ENCODE peak calls at places on chromosomes 3 and 15, in nine cellular contexts. I is CD4-positive, alpha-beta T cell; M is psoas muscle; O is astrocyte of the spinal cord; B is fibroblast of the aortic adventitia; K is GM23338; T is upper lobe of right lung; Y is heart right ventricle; N is AG09319. G is an unnamed sample.

GRCh38 chr15:70327328-70328136 is 229.8 kb upstream of the TLE3 start:
- DNase-seq in Y (no peak), T (no peak), O (peak), I (no peak), M (no peak), B (peak), K (no peak), N (peak), G (no peak)

GRCh38 chr3:100698736-100699135 is 10.6 kb upstream of the TFG start:
- DNase-seq in M (no peak), B (no peak), T (no peak), N (no peak), Y (no peak), O (no peak), K (no peak), I (no peak), G (no peak)

GRCh38 chr3:46102059-46102779 is 74.9 kb upstream of the XCR1 start:
- DNase-seq in M (no peak), T (no peak), Y (no peak), I (no peak), N (no peak), K (no peak), O (no peak), B (no peak), G (no peak)

GRCh38 chr3:108006077-108006675 is 84.7 kb downstream of the CD47 start:
- DNase-seq in B (peak), I (no peak), N (no peak), O (no peak), M (no peak), K (no peak), T (no peak), Y (peak), G (no peak)

GRCh38 chr3:114104414-114104813 is 47.9 kb downstream of the QTRT2 start:
- DNase-seq in Y (no peak), B (no peak), T (no peak), M (no peak), O (no peak), N (no peak), K (no peak), I (no peak), G (no peak)

GRCh38 chr3:108044699-108045098 is 46.1 kb downstream of the CD47 start:
- DNase-seq in O (no peak), T (no peak), B (no peak), Y (no peak), K (no peak), N (no peak), I (no peak), M (no peak), G (no peak)

GRCh38 chr15:39167114-39168058 is 413.5 kb upstream of the THBS1 start:
- DNase-seq in O (no peak), M (no peak), K (no peak), B (peak), Y (no peak), N (no peak), T (no peak), I (no peak), G (no peak)

GRCh38 chr3:183460059-183461052 is 31.9 kb upstream of the MCF2L2 start:
- DNase-seq in Y (no peak), N (no peak), T (no peak), M (no peak), O (no peak), I (no peak), B (no peak), K (no peak), G (no peak)

GRCh38 chr15:79680721-79681120 is 216.1 kb downstream of the MTHFS start:
- DNase-seq in O (peak), Y (no peak), K (peak), T (no peak), B (peak), N (peak), I (no peak), M (no peak), G (no peak)

GRCh38 chr15:76533060-76533955 is 196.7 kb downstream of the ISL2 start:
- DNase-seq in T (no peak), N (no peak), M (no peak), Y (no peak), I (no peak), O (no peak), B (no peak), K (no peak), G (no peak)

GRCh38 chr15:70429323-70429722 is 331.6 kb upstream of the TLE3 start:
- DNase-seq in B (no peak), T (no peak), O (no peak), K (no peak), Y (no peak), M (no peak), I (no peak), N (no peak), G (no peak)

GRCh38 chr15:29687939-29688884 is 134.1 kb downstream of the TJP1 start:
- DNase-seq in N (no peak), K (no peak), T (no peak), M (no peak), I (no peak), Y (no peak), O (no peak), B (no peak), G (peak)

GRCh38 chr15:52343831-52344230 is 48.2 kb upstream of the MYO5C start:
- DNase-seq in I (no peak), T (no peak), K (no peak), O (peak), Y (no peak), B (no peak), M (no peak), N (no peak), G (no peak)

GRCh38 chr3:53941945-53942344 is 50.3 kb upstream of the SELENOK start:
- DNase-seq in T (no peak), K (peak), Y (no peak), M (no peak), O (no peak), I (no peak), B (no peak), N (no peak), G (no peak)

GRCh38 chr15:88701561-88702095 is 62.8 kb downstream of the ISG20 start:
- DNase-seq in N (no peak), O (no peak), Y (no peak), T (no peak), B (no peak), I (peak), M (no peak), K (peak), G (peak)

GRCh38 chr3:158531334-158531733 is 39.7 kb upstream of the MLF1 start:
- DNase-seq in M (no peak), Y (no peak), N (no peak), O (no peak), T (no peak), B (no peak), I (no peak), K (no peak), G (no peak)

GRCh38 chr3:13011369-13012227 is 61.6 kb downstream of the IQSEC1 start:
- DNase-seq in Y (no peak), M (no peak), K (peak), B (no peak), O (no peak), N (no peak), T (peak), I (peak), G (no peak)

GRCh38 chr3:31356941-31357340 is 175.8 kb upstream of the STT3B start:
- DNase-seq in B (peak), K (peak), Y (no peak), M (no peak), I (no peak), T (peak), O (peak), N (no peak), G (no peak)

GRCh38 chr3:159148466-159148865 is 346.6 kb downstream of the MFSD1 start:
- DNase-seq in O (no peak), M (no peak), B (no peak), I (no peak), K (no peak), T (no peak), N (no peak), Y (no peak), G (no peak)

GRCh38 chr3:12180218-12180617 is 21.5 kb upstream of the TIMP4 start:
- DNase-seq in O (peak), T (peak), M (peak), Y (peak), I (no peak), N (no peak), B (peak), K (no peak), G (no peak)

GRCh38 chr15:49706805-49707204 is 86.0 kb downstream of the DTWD1 start:
- DNase-seq in I (no peak), N (no peak), M (no peak), T (no peak), K (no peak), O (no peak), B (no peak), Y (no peak), G (no peak)

GRCh38 chr3:173862701-173863100 is 465.2 kb downstream of the NLGN1 start:
- DNase-seq in O (no peak), M (no peak), K (no peak), I (no peak), Y (no peak), T (no peak), B (no peak), N (no peak), G (no peak)

GRCh38 chr3:46731795-46732194 is 14.1 kb upstream of the PRSS50 start:
- DNase-seq in I (no peak), N (no peak), T (no peak), M (no peak), K (no peak), Y (no peak), B (no peak), O (no peak), G (no peak)

GRCh38 chr15:57146394-57147140 is 228.1 kb downstream of the TCF12 start:
- DNase-seq in I (no peak), B (peak), M (no peak), Y (peak), T (no peak), O (peak), K (peak), N (peak), G (no peak)

GRCh38 chr3:136258199-136258598 is 8.1 kb downstream of the PCCB start:
- DNase-seq in M (no peak), I (no peak), B (no peak), K (no peak), Y (no peak), T (no peak), N (no peak), O (no peak), G (no peak)

GRCh38 chr3:120100711-120101110 is 6.5 kb upstream of the GSK3B start:
- DNase-seq in I (no peak), O (no peak), M (no peak), B (peak), K (no peak), N (no peak), T (no peak), Y (no peak), G (no peak)

GRCh38 chr3:142732066-142732465 is 8.2 kb downstream of the TRPC1 start:
- DNase-seq in N (no peak), K (peak), B (no peak), M (no peak), I (no peak), O (no peak), T (no peak), Y (no peak), G (no peak)

GRCh38 chr15:67843571-67844387 is 3.9 kb upstream of the RNU6-1 start:
- DNase-seq in K (no peak), Y (no peak), T (no peak), B (peak), N (no peak), I (no peak), M (no peak), O (peak), G (peak)

GRCh38 chr3:177781686-177782161 is 584.4 kb upstream of the TBL1XR1 start:
- DNase-seq in Y (peak), B (peak), N (peak), K (no peak), O (peak), T (no peak), I (no peak), M (peak), G (no peak)

GRCh38 chr3:95750097-95750496 is 1064.3 kb upstream of the EPHA6 start:
- DNase-seq in B (no peak), K (no peak), I (no peak), T (no peak), O (no peak), M (no peak), N (no peak), Y (no peak), G (no peak)

GRCh38 chr3:40523781-40524180 is 979 bp upstream of the ZNF621 start:
- DNase-seq in B (no peak), N (no peak), O (no peak), K (no peak), T (no peak), M (no peak), I (no peak), Y (no peak), G (no peak)

GRCh38 chr15:35956066-35956465 is 410.1 kb upstream of the DPH6 start:
- DNase-seq in Y (no peak), T (no peak), O (no peak), K (no peak), B (no peak), M (no peak), I (no peak), N (no peak), G (no peak)

GRCh38 chr3:98182196-98182595 is 15.7 kb downstream of the OR5H15 start:
- DNase-seq in O (no peak), Y (no peak), T (no peak), K (peak), N (no peak), M (no peak), I (no peak), B (no peak), G (no peak)

GRCh38 chr3:98188553-98188952 is 22.1 kb downstream of the OR5H15 start:
- DNase-seq in M (no peak), K (peak), N (no peak), B (no peak), I (no peak), T (no peak), O (no peak), Y (no peak), G (no peak)

GRCh38 chr3:98180311-98180710 is 13.8 kb downstream of the OR5H15 start:
- DNase-seq in T (no peak), O (no peak), I (no peak), K (no peak), Y (no peak), M (no peak), B (no peak), N (no peak), G (no peak)

DNA sequence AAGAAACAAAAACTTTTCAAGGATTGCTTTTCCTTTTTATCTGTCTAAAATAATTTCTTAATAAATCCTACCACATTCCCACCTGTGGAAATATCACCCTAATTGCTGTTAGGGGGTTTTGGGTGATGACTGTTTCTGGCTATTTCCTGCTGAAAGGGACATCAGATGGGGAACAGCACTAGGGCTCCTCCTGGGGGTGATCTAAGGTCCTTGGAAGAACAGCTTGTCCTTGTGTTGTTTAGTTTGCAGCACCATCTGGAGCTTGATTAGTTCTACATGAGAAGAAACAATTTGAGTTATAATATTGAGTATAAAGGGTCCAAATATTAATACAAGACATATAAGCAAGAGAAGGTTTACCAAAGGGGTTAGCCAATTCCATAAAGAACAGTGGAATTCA is 18.7 kb downstream of the OR5H15 start:
- DNase-seq in K (peak), M (no peak), I (no peak), T (no peak), N (no peak), Y (no peak), B (no peak), O (no peak), G (no peak)
- TF ChIP-seq CTCF in K (peak), M (no peak), I (no peak), T (no peak), N (no peak), Y (no peak), B (no peak), O (no peak), G (no peak)

GRCh38 chr3:16179771-16180736 is 5.6 kb downstream of the GALNT15 start:
- DNase-seq in Y (no peak), I (no peak), B (peak), O (peak), K (no peak), N (no peak), M (no peak), T (no peak), G (no peak)

GRCh38 chr3:16179261-16179660 is 4.8 kb downstream of the GALNT15 start:
- DNase-seq in T (no peak), M (no peak), K (no peak), N (no peak), O (no peak), I (no peak), B (no peak), Y (no peak), G (no peak)

GRCh38 chr3:16182183-16182582 is 7.7 kb downstream of the GALNT15 start:
- DNase-seq in N (no peak), M (no peak), B (no peak), T (no peak), K (no peak), Y (no peak), I (no peak), O (no peak), G (no peak)

GRCh38 chr3:16181361-16181760 is 6.9 kb downstream of the GALNT15 start:
- DNase-seq in O (no peak), B (peak), N (no peak), Y (no peak), K (no peak), T (peak), M (peak), I (no peak), G (no peak)

DNA sequence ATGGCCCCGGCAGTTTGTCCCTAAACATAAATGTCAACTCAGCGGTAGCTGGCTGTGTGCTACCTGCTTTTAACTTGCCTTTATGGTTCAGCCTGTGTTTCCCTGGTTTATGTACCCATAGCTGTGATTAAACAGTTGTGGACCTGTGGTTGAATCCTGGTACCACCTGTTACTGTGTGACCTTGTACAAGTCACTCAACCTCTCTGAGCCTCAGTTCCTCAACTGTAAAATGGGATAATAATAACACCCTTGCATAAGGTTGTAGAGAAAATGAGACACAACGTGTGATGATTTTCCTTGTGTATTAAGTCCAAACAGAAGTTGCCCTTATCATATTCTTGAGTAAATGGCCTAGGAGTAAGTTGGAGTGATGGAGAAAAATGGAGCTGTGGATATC is 6.3 kb downstream of the GALNT15 start:
- DNase-seq in M (no peak), I (no peak), Y (no peak), K (no peak), N (no peak), O (no peak), T (no peak), B (no peak), G (no peak)
- TF ChIP-seq CTCF in M (no peak), I (no peak), Y (no peak), K (no peak), N (no peak), O (no peak), T (no peak), B (no peak), G (no peak)

GRCh38 chr15:59170998-59171397 is 35.6 kb upstream of the LDHAL6B start:
- DNase-seq in Y (no peak), K (no peak), T (peak), I (no peak), O (no peak), B (no peak), M (no peak), N (no peak), G (no peak)

GRCh38 chr15:59173194-59173593 is 33.4 kb upstream of the LDHAL6B start:
- DNase-seq in M (no peak), O (no peak), K (no peak), Y (no peak), N (no peak), T (no peak), I (no peak), B (no peak), G (no peak)

GRCh38 chr15:59170295-59170881 is 36.3 kb upstream of the LDHAL6B start:
- DNase-seq in I (no peak), B (peak), Y (no peak), K (peak), T (peak), O (peak), N (peak), M (peak), G (no peak)

GRCh38 chr15:59174161-59174845 is 32.3 kb upstream of the LDHAL6B start:
- DNase-seq in Y (no peak), M (no peak), K (no peak), T (peak), O (no peak), I (no peak), B (no peak), N (no peak), G (no peak)

DNA sequence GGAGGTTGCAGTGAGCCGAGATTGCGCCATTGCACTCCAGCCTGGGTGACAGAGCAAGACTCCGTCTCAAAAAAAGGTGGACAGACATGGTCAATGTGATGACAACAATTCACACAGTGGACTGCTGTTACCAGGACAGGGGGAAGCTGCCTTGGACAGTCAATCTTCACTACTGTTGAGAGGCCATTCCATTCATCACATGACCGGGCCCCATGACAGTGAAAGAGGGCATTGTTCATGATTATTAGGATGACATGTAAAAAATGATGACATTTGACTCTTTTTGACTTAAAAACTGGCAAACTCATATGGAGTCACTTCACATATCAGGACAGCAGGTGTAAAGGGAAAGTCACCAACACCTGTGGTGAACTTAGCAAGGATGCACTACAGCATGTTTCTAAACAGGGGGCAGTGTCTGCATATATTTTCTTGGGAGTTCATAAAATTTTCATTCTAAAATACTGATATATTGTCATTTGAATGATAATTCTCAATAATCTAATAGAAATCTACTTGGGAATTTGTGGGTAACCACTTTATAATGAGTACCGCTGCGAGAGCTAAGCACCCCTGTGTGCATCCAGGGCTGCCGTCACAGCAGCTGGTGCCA is 34.2 kb upstream of the LDHAL6B start:
- DNase-seq in K (no peak), N (no peak), M (no peak), T (no peak), O (no peak), B (no peak), Y (no peak), I (no peak), G (no peak)
- TF ChIP-seq CTCF in K (peak), N (no peak), M (no peak), T (no peak), O (peak), B (peak), Y (no peak), I (no peak), G (no peak)

GRCh38 chr3:9108876-9109569 is 140.4 kb downstream of the SRGAP3 start:
- DNase-seq in T (no peak), O (no peak), I (no peak), Y (no peak), B (no peak), M (no peak), N (no peak), K (no peak), G (no peak)
- TF ChIP-seq CTCF in T (no peak), O (no peak), I (no peak), Y (no peak), B (no peak), M (no peak), N (no peak), K (no peak), G (no peak)

GRCh38 chr3:14452676-14453367 is 50.4 kb downstream of the SLC6A6 start:
- DNase-seq in M (peak), Y (peak), I (no peak), T (no peak), N (peak), B (peak), K (no peak), O (peak), G (no peak)
- TF ChIP-seq CTCF in M (peak), Y (peak), I (no peak), T (peak), N (no peak), B (peak), K (no peak), O (no peak), G (no peak)

DNA sequence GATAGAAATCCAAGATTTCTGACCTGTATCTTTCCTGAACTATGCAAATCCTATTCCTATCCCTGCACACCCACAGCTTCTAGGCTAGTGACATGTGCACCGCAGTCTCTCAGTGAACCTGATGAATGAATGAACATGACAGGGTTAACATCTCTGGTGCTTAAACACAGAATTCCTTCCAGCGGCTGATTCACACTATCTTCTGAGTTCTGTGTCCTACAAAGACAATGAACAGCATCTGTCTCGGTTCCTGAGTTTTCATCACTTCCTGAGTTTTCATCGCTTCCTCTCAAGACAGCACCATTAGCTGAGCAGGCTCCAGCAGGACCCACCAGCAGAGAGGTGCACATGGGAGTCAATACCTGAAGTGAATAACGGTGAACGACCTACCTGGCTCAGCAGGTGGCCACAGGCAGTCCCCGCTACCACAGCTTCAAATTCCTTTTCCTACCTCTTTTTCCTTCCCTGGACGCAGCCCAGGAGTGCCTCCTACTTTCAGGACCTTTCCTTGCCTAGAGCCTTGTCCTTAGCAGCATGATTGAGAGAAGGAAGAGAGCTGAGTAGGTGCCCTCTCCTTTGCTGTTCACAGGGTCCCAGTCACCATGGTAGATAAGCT is 113.5 kb downstream of the IGF2BP2 start:
- DNase-seq in T (no peak), N (no peak), I (no peak), Y (no peak), K (peak), O (no peak), B (peak), M (no peak), G (no peak)
- TF ChIP-seq CTCF in T (no peak), N (no peak), I (no peak), Y (no peak), K (no peak), O (no peak), B (no peak), M (no peak), G (no peak)

G was measured in nephron progenitor cell.